ENCODE peak calls at places on chromosomes 11 and 22, in five cellular contexts. One of them, this sample, is unnamed.

GRCh38 chr11:72446929-72447753 is 12.8 kb upstream of the CLPB start:
- DNase-seq in esophagus squamous epithelium: no peak
- DNase-seq in CD8-positive, alpha-beta T cell: no peak
- DNase-seq in MM.1S: peak; percentile 70
- DNase-seq in transverse colon: no peak
- DNase-seq in this sample: peak; percentile 69

GRCh38 chr22:49768077-49768476 is 59.6 kb downstream of the BRD1 start:
- DNase-seq in esophagus squamous epithelium: no peak
- DNase-seq in CD8-positive, alpha-beta T cell: no peak
- DNase-seq in MM.1S: no peak
- DNase-seq in transverse colon: peak; percentile 3
- DNase-seq in this sample: no peak

GRCh38 chr22:42662114-42663021 is 13.2 kb upstream of the CYB5R3 start:
- DNase-seq in esophagus squamous epithelium: no peak
- DNase-seq in CD8-positive, alpha-beta T cell: peak; percentile 72
- DNase-seq in MM.1S: peak; percentile 53
- DNase-seq in transverse colon: peak; percentile 87
- DNase-seq in this sample: peak; percentile 29

GRCh38 chr11:2662430-2663299 is 37.1 kb downstream of the KCNQ1OT1 start:
- DNase-seq in esophagus squamous epithelium: no peak
- DNase-seq in CD8-positive, alpha-beta T cell: no peak
- DNase-seq in MM.1S: no peak
- DNase-seq in transverse colon: no peak
- DNase-seq in this sample: no peak

GRCh38 chr11:76265771-76266241 is 59.5 kb upstream of the WNT11 start:
- DNase-seq in esophagus squamous epithelium: no peak
- DNase-seq in CD8-positive, alpha-beta T cell: no peak
- DNase-seq in MM.1S: no peak
- DNase-seq in transverse colon: no peak
- DNase-seq in this sample: no peak

GRCh38 chr22:42799462-42800405 is 57.3 kb downstream of the ARFGAP3 start:
- DNase-seq in esophagus squamous epithelium: no peak
- DNase-seq in CD8-positive, alpha-beta T cell: no peak
- DNase-seq in MM.1S: no peak
- DNase-seq in transverse colon: no peak
- DNase-seq in this sample: no peak

GRCh38 chr11:66543263-66544107 is 2.4 kb downstream of the ZDHHC24 start:
- DNase-seq in esophagus squamous epithelium: no peak
- DNase-seq in CD8-positive, alpha-beta T cell: peak; percentile 61
- DNase-seq in MM.1S: no peak
- DNase-seq in transverse colon: peak; percentile 60
- DNase-seq in this sample: no peak

GRCh38 chr22:31344369-31345330 is 1.5 kb downstream of the PATZ1 start:
- DNase-seq in esophagus squamous epithelium: no peak
- DNase-seq in CD8-positive, alpha-beta T cell: peak; percentile 12
- DNase-seq in MM.1S: no peak
- DNase-seq in transverse colon: peak; percentile 64
- DNase-seq in this sample: no peak

GRCh38 chr11:61021661-61022212 is 50.3 kb downstream of the CD6 start:
- DNase-seq in esophagus squamous epithelium: no peak
- DNase-seq in CD8-positive, alpha-beta T cell: peak; percentile 82
- DNase-seq in MM.1S: no peak
- DNase-seq in transverse colon: peak; percentile 75
- DNase-seq in this sample: peak; percentile 20

GRCh38 chr11:68845351-68846002 is 3.8 kb upstream of the CPT1A start:
- DNase-seq in esophagus squamous epithelium: no peak
- DNase-seq in CD8-positive, alpha-beta T cell: no peak
- DNase-seq in MM.1S: no peak
- DNase-seq in transverse colon: no peak
- DNase-seq in this sample: no peak

GRCh38 chr11:91495837-91496236 is 728.8 kb upstream of the FAT3 start:
- DNase-seq in esophagus squamous epithelium: no peak
- DNase-seq in CD8-positive, alpha-beta T cell: no peak
- DNase-seq in MM.1S: no peak
- DNase-seq in transverse colon: no peak
- DNase-seq in this sample: no peak

GRCh38 chr11:3989891-3990290 is 104.7 kb upstream of the RRM1 start:
- DNase-seq in esophagus squamous epithelium: no peak
- DNase-seq in CD8-positive, alpha-beta T cell: no peak
- DNase-seq in MM.1S: peak; percentile 26
- DNase-seq in transverse colon: no peak
- DNase-seq in this sample: no peak

GRCh38 chr11:720642-721346 is 14.8 kb downstream of the EPS8L2 start:
- DNase-seq in esophagus squamous epithelium: no peak
- DNase-seq in CD8-positive, alpha-beta T cell: no peak
- DNase-seq in MM.1S: no peak
- DNase-seq in transverse colon: peak; percentile 76
- DNase-seq in this sample: no peak

GRCh38 chr11:57379732-57380131 is 1.2 kb downstream of the PRG3 start:
- DNase-seq in esophagus squamous epithelium: no peak
- DNase-seq in CD8-positive, alpha-beta T cell: no peak
- DNase-seq in MM.1S: peak; percentile 11
- DNase-seq in transverse colon: no peak
- DNase-seq in this sample: peak; percentile 21

GRCh38 chr22:46454910-46455269 is 82.5 kb downstream of the CELSR1 start:
- DNase-seq in esophagus squamous epithelium: no peak
- DNase-seq in CD8-positive, alpha-beta T cell: no peak
- DNase-seq in MM.1S: no peak
- DNase-seq in transverse colon: no peak
- DNase-seq in this sample: peak; percentile 94

GRCh38 chr11:64918056-64918455 is 1.0 kb upstream of the ATG2A start:
- DNase-seq in esophagus squamous epithelium: no peak
- DNase-seq in CD8-positive, alpha-beta T cell: no peak
- DNase-seq in MM.1S: peak; percentile 50
- DNase-seq in transverse colon: no peak
- DNase-seq in this sample: peak; percentile 25

GRCh38 chr22:38305481-38306448 is 11.5 kb downstream of the CSNK1E start:
- DNase-seq in esophagus squamous epithelium: no peak
- DNase-seq in CD8-positive, alpha-beta T cell: no peak
- DNase-seq in MM.1S: peak; percentile 93
- DNase-seq in transverse colon: peak; percentile 64
- DNase-seq in this sample: peak; percentile 74

GRCh38 chr11:70477607-70478006 is 79.3 kb downstream of the CTTN start:
- DNase-seq in esophagus squamous epithelium: no peak
- DNase-seq in CD8-positive, alpha-beta T cell: no peak
- DNase-seq in MM.1S: no peak
- DNase-seq in transverse colon: no peak
- DNase-seq in this sample: no peak

GRCh38 chr11:2791139-2791520 is 91.3 kb upstream of the KCNQ1OT1 start:
- DNase-seq in esophagus squamous epithelium: no peak
- DNase-seq in CD8-positive, alpha-beta T cell: no peak
- DNase-seq in MM.1S: no peak
- DNase-seq in transverse colon: peak; percentile 7
- DNase-seq in this sample: no peak

GRCh38 chr11:92642146-92642919 is 327.1 kb upstream of the MTNR1B start:
- DNase-seq in esophagus squamous epithelium: no peak
- DNase-seq in CD8-positive, alpha-beta T cell: no peak
- DNase-seq in MM.1S: no peak
- DNase-seq in transverse colon: no peak
- DNase-seq in this sample: peak; percentile 38

GRCh38 chr22:43497956-43498855 is 86.4 kb downstream of the MPPED1 start:
- DNase-seq in esophagus squamous epithelium: no peak
- DNase-seq in CD8-positive, alpha-beta T cell: no peak
- DNase-seq in MM.1S: no peak
- DNase-seq in transverse colon: no peak
- DNase-seq in this sample: no peak

GRCh38 chr11:74926304-74927030 is 22.4 kb downstream of the XRRA1 start:
- DNase-seq in esophagus squamous epithelium: no peak
- DNase-seq in CD8-positive, alpha-beta T cell: no peak
- DNase-seq in MM.1S: no peak
- DNase-seq in transverse colon: no peak
- DNase-seq in this sample: no peak

GRCh38 chr11:126479178-126479930 is 123.9 kb downstream of the ST3GAL4 start:
- DNase-seq in esophagus squamous epithelium: no peak
- DNase-seq in CD8-positive, alpha-beta T cell: no peak
- DNase-seq in MM.1S: no peak
- DNase-seq in transverse colon: no peak
- DNase-seq in this sample: no peak

GRCh38 chr11:87463486-87464102 is 425.9 kb downstream of the TMEM135 start:
- DNase-seq in esophagus squamous epithelium: no peak
- DNase-seq in CD8-positive, alpha-beta T cell: no peak
- DNase-seq in MM.1S: peak; percentile 45
- DNase-seq in transverse colon: no peak
- DNase-seq in this sample: peak; percentile 68

GRCh38 chr11:3092603-3093141 is 35.4 kb upstream of the CARS1 start:
- DNase-seq in esophagus squamous epithelium: no peak
- DNase-seq in CD8-positive, alpha-beta T cell: no peak
- DNase-seq in MM.1S: no peak
- DNase-seq in transverse colon: no peak
- DNase-seq in this sample: no peak

GRCh38 chr11:115430345-115430744 is 73.9 kb downstream of the CADM1 start:
- DNase-seq in esophagus squamous epithelium: no peak
- DNase-seq in CD8-positive, alpha-beta T cell: no peak
- DNase-seq in MM.1S: no peak
- DNase-seq in transverse colon: no peak
- DNase-seq in this sample: no peak

GRCh38 chr22:17368727-17369552 is at the start of gene CECR2:
- DNase-seq in esophagus squamous epithelium: no peak
- DNase-seq in CD8-positive, alpha-beta T cell: no peak
- DNase-seq in MM.1S: peak; percentile 42
- DNase-seq in transverse colon: peak; percentile 21
- DNase-seq in this sample: no peak

GRCh38 chr22:17366329-17366728 is 2.9 kb upstream of the CECR2 start:
- DNase-seq in esophagus squamous epithelium: no peak
- DNase-seq in CD8-positive, alpha-beta T cell: no peak
- DNase-seq in MM.1S: no peak
- DNase-seq in transverse colon: no peak
- DNase-seq in this sample: no peak

GRCh38 chr22:17369553-17370035 is 334 bp downstream of the CECR2 start:
- DNase-seq in esophagus squamous epithelium: no peak
- DNase-seq in CD8-positive, alpha-beta T cell: no peak
- DNase-seq in MM.1S: peak; percentile 41
- DNase-seq in transverse colon: peak; percentile 14
- DNase-seq in this sample: no peak

GRCh38 chr22:17368144-17368726 is 1.0 kb upstream of the CECR2 start:
- DNase-seq in esophagus squamous epithelium: no peak
- DNase-seq in CD8-positive, alpha-beta T cell: no peak
- DNase-seq in MM.1S: no peak
- DNase-seq in transverse colon: no peak
- DNase-seq in this sample: no peak

GRCh38 chr22:17366830-17367229 is 2.4 kb upstream of the CECR2 start:
- DNase-seq in esophagus squamous epithelium: no peak
- DNase-seq in CD8-positive, alpha-beta T cell: peak; percentile 23
- DNase-seq in MM.1S: no peak
- DNase-seq in transverse colon: peak; percentile 17
- DNase-seq in this sample: no peak
- TF ChIP-seq CTCF in esophagus squamous epithelium: no peak
- TF ChIP-seq CTCF in CD8-positive, alpha-beta T cell: no peak
- TF ChIP-seq CTCF in MM.1S: peak; percentile 17
- TF ChIP-seq CTCF in transverse colon: no peak
- TF ChIP-seq CTCF in this sample: no peak

GRCh38 chr11:63022422-63022821 is 6.8 kb upstream of the SLC22A8 start:
- DNase-seq in esophagus squamous epithelium: no peak
- DNase-seq in CD8-positive, alpha-beta T cell: no peak
- DNase-seq in MM.1S: no peak
- DNase-seq in transverse colon: no peak
- DNase-seq in this sample: no peak
- H3K36me3 ChIP-seq in esophagus squamous epithelium: no peaks in the 10 kb centered on the region
- H3K36me3 ChIP-seq in CD8-positive, alpha-beta T cell: no peaks in the 10 kb centered on the region
- H3K36me3 ChIP-seq in MM.1S: no peaks in the 10 kb centered on the region
- H3K36me3 ChIP-seq in transverse colon: no peaks in the 10 kb centered on the region
- H3K36me3 ChIP-seq in this sample: no peaks in the 10 kb centered on the region

GRCh38 chr11:35076201-35077100 is 62.5 kb upstream of the CD44 start:
- DNase-seq in esophagus squamous epithelium: no peak
- DNase-seq in CD8-positive, alpha-beta T cell: no peak
- DNase-seq in MM.1S: no peak
- DNase-seq in transverse colon: no peak
- DNase-seq in this sample: no peak
- TF ChIP-seq CTCF in esophagus squamous epithelium: no peak
- TF ChIP-seq CTCF in CD8-positive, alpha-beta T cell: no peak
- TF ChIP-seq CTCF in MM.1S: no peak
- TF ChIP-seq CTCF in transverse colon: no peak
- TF ChIP-seq CTCF in this sample: no peak

GRCh38 chr11:47500121-47500520 is 51.2 kb upstream of the RAPSN start:
- DNase-seq in esophagus squamous epithelium: no peak
- DNase-seq in CD8-positive, alpha-beta T cell: no peak
- DNase-seq in MM.1S: no peak
- DNase-seq in transverse colon: no peak
- DNase-seq in this sample: no peak

GRCh38 chr11:47498149-47498548 is 49.2 kb upstream of the RAPSN start:
- DNase-seq in esophagus squamous epithelium: no peak
- DNase-seq in CD8-positive, alpha-beta T cell: no peak
- DNase-seq in MM.1S: no peak
- DNase-seq in transverse colon: no peak
- DNase-seq in this sample: no peak

GRCh38 chr11:47499614-47500013 is 50.7 kb upstream of the RAPSN start:
- DNase-seq in esophagus squamous epithelium: no peak
- DNase-seq in CD8-positive, alpha-beta T cell: no peak
- DNase-seq in MM.1S: no peak
- DNase-seq in transverse colon: no peak
- DNase-seq in this sample: no peak

GRCh38 chr11:47498584-47499152 is 49.7 kb upstream of the RAPSN start:
- DNase-seq in esophagus squamous epithelium: no peak
- DNase-seq in CD8-positive, alpha-beta T cell: no peak
- DNase-seq in MM.1S: no peak
- DNase-seq in transverse colon: no peak
- DNase-seq in this sample: no peak

DNA sequence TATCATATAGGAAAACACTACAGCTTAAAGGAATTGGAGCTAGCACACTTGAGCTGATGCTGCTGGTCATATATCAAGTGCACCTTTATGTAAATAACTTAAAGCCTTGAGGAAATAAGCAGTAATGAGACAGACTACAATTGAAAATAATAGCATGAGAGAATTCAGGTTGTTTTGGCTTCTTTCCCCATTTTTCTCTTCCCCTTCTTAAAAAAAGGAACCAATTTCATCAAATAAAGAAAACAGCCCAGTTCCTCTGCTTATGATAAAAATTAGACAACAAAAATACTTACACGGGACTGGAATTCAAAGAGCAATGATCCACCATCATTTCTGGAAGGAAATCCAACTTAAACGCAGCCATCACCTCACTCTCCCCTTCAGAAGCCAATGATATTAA is 50.2 kb upstream of the RAPSN start:
- DNase-seq in esophagus squamous epithelium: no peak
- DNase-seq in CD8-positive, alpha-beta T cell: no peak
- DNase-seq in MM.1S: no peak
- DNase-seq in transverse colon: no peak
- DNase-seq in this sample: no peak
- H3K36me3 ChIP-seq in esophagus squamous epithelium: peaks cover 1% of the 10 kb centered on the region
- H3K36me3 ChIP-seq in CD8-positive, alpha-beta T cell: no peaks in the 10 kb centered on the region
- H3K36me3 ChIP-seq in MM.1S: peaks cover 2% of the 10 kb centered on the region
- H3K36me3 ChIP-seq in transverse colon: no peaks in the 10 kb centered on the region
- H3K36me3 ChIP-seq in this sample: peaks cover 5% of the 10 kb centered on the region

GRCh38 chr11:105022998-105023397 is at the start of gene CASP5:
- DNase-seq in esophagus squamous epithelium: no peak
- DNase-seq in CD8-positive, alpha-beta T cell: no peak
- DNase-seq in MM.1S: no peak
- DNase-seq in transverse colon: peak; percentile 46
- DNase-seq in this sample: no peak
- TF ChIP-seq CTCF in esophagus squamous epithelium: no peak
- TF ChIP-seq CTCF in CD8-positive, alpha-beta T cell: no peak
- TF ChIP-seq CTCF in MM.1S: no peak
- TF ChIP-seq CTCF in transverse colon: no peak
- TF ChIP-seq CTCF in this sample: no peak

This sample was measured in bronchial epithelial cell.